ENCODE peak calls at places on chromosomes 6 and 20, in eight cellular contexts. A is NCI-H1105, E is psoas muscle, G is left lung, I is H7, K is AG04450, B is mesothelial cell of epicardium, P is NCI-H1092. Z is an unnamed sample.

GRCh38 chr6:15417811-15418210 is 171.9 kb downstream of the JARID2 start:
- DNase-seq in A (no peak), E (no peak), G (no peak), I (no peak), K (peak; percentile 23), B (no peak), P (no peak), Z (no peak)

GRCh38 chr20:41141153-41141815 is 3.9 kb downstream of the PLCG1 start:
- DNase-seq in A (no peak), E (peak; percentile 66), G (no peak), I (no peak), K (no peak), B (no peak), P (no peak), Z (no peak)

GRCh38 chr6:31385041-31385440 is 18.4 kb upstream of the MICA start:
- DNase-seq in A (no peak), E (no peak), G (no peak), I (no peak), K (no peak), B (no peak), P (no peak), Z (no peak)

GRCh38 chr6:36624461-36625160 is 30.4 kb downstream of the SRSF3 start:
- DNase-seq in A (no peak), E (no peak), G (no peak), I (no peak), K (no peak), B (no peak), P (no peak), Z (no peak)

GRCh38 chr6:157761331-157761921 is 61.6 kb upstream of the SNX9 start:
- DNase-seq in A (no peak), E (no peak), G (no peak), I (no peak), K (no peak), B (no peak), P (no peak), Z (no peak)

GRCh38 chr6:152273002-152273401 is 364.2 kb downstream of the SYNE1 start:
- DNase-seq in A (no peak), E (no peak), G (no peak), I (no peak), K (no peak), B (no peak), P (no peak), Z (no peak)

GRCh38 chr20:36519944-36520343 is 21.4 kb upstream of the MYL9 start:
- DNase-seq in A (no peak), E (no peak), G (no peak), I (no peak), K (no peak), B (no peak), P (no peak), Z (no peak)

GRCh38 chr20:12153616-12154015 is 235.9 kb downstream of the BTBD3 start:
- DNase-seq in A (peak; percentile 16), E (no peak), G (no peak), I (no peak), K (peak; percentile 6), B (no peak), P (peak; percentile 85), Z (no peak)

GRCh38 chr6:160532315-160532714 is 131.8 kb downstream of the LPA start:
- DNase-seq in A (no peak), E (no peak), G (no peak), I (no peak), K (no peak), B (no peak), P (no peak), Z (no peak)

GRCh38 chr6:52663120-52663934 is 7.6 kb upstream of the TMEM14A start:
- DNase-seq in A (peak; percentile 39), E (no peak), G (no peak), I (peak; percentile 75), K (peak; percentile 48), B (peak; percentile 27), P (peak; percentile 27), Z (peak; percentile 53)

GRCh38 chr20:20637998-20638397 is 74.4 kb downstream of the RALGAPA2 start:
- DNase-seq in A (no peak), E (no peak), G (no peak), I (no peak), K (no peak), B (no peak), P (peak; percentile 11), Z (no peak)

GRCh38 chr6:5302220-5302946 is 41.1 kb downstream of the FARS2 start:
- DNase-seq in A (no peak), E (no peak), G (no peak), I (no peak), K (no peak), B (no peak), P (no peak), Z (peak; percentile 7)

GRCh38 chr6:12278915-12279314 is 11.2 kb upstream of the EDN1 start:
- DNase-seq in A (no peak), E (no peak), G (no peak), I (no peak), K (no peak), B (no peak), P (no peak), Z (no peak)

GRCh38 chr20:13226367-13226766 is 5.3 kb downstream of the ISM1 start:
- DNase-seq in A (no peak), E (no peak), G (no peak), I (no peak), K (no peak), B (no peak), P (no peak), Z (no peak)

GRCh38 chr6:132298344-132298949 is 102.8 kb downstream of the MOXD1 start:
- DNase-seq in A (peak; percentile 16), E (no peak), G (no peak), I (no peak), K (peak; percentile 37), B (no peak), P (no peak), Z (peak; percentile 2)

GRCh38 chr6:33248643-33248931 is 23.1 kb downstream of the VPS52 start:
- DNase-seq in A (no peak), E (no peak), G (no peak), I (peak; percentile 31), K (no peak), B (no peak), P (no peak), Z (peak; percentile 52)

GRCh38 chr6:1613631-1614447 is 4.1 kb downstream of the FOXC1 start:
- DNase-seq in A (no peak), E (peak; percentile 63), G (peak; percentile 83), I (peak; percentile 94), K (no peak), B (no peak), P (no peak), Z (no peak)

GRCh38 chr20:12434672-12435071 is 517.0 kb downstream of the BTBD3 start:
- DNase-seq in A (no peak), E (no peak), G (no peak), I (no peak), K (no peak), B (no peak), P (no peak), Z (no peak)

GRCh38 chr20:53399131-53399530 is 194.5 kb downstream of the ZNF217 start:
- DNase-seq in A (no peak), E (no peak), G (no peak), I (no peak), K (no peak), B (no peak), P (no peak), Z (no peak)

GRCh38 chr20:23257848-23258746 is 92.5 kb upstream of the NXT1 start:
- DNase-seq in A (peak; percentile 78), E (no peak), G (no peak), I (no peak), K (peak; percentile 59), B (no peak), P (peak; percentile 70), Z (no peak)

GRCh38 chr6:38095054-38095453 is 275.5 kb downstream of the ZFAND3 start:
- DNase-seq in A (no peak), E (no peak), G (no peak), I (no peak), K (peak; percentile 42), B (no peak), P (no peak), Z (no peak)

GRCh38 chr20:57911512-57912226 is 201.9 kb upstream of the PMEPA1 start:
- DNase-seq in A (no peak), E (no peak), G (no peak), I (no peak), K (no peak), B (no peak), P (no peak), Z (no peak)

GRCh38 chr20:62360854-62361798 is 6.0 kb downstream of the LAMA5 start:
- DNase-seq in A (no peak), E (peak; percentile 60), G (peak; percentile 85), I (peak; percentile 83), K (no peak), B (no peak), P (no peak), Z (no peak)

GRCh38 chr6:163309491-163310026 is 105.0 kb upstream of the QKI start:
- DNase-seq in A (no peak), E (no peak), G (peak; percentile 41), I (no peak), K (no peak), B (no peak), P (no peak), Z (no peak)

GRCh38 chr6:35451354-35452185 is 568 bp upstream of the FANCE start:
- DNase-seq in A (no peak), E (no peak), G (no peak), I (no peak), K (no peak), B (no peak), P (no peak), Z (no peak)

GRCh38 chr6:13666194-13667105 is 45.2 kb downstream of the RANBP9 start:
- DNase-seq in A (no peak), E (no peak), G (no peak), I (no peak), K (no peak), B (no peak), P (no peak), Z (no peak)

GRCh38 chr20:35595456-35595855 is 20.2 kb upstream of the SPAG4 start:
- DNase-seq in A (no peak), E (no peak), G (peak; percentile 41), I (no peak), K (no peak), B (no peak), P (no peak), Z (no peak)

GRCh38 chr6:108497883-108498282 is 62.8 kb upstream of the FOXO3 start:
- DNase-seq in A (no peak), E (no peak), G (no peak), I (peak; percentile 46), K (no peak), B (no peak), P (no peak), Z (no peak)

Z was measured in DMS 273 treated with DMSO at 0.1 percent for 48 hours.